ENCODE peak calls at places on chromosome 3, in nine cellular contexts. H is PC-9, I is mammary epithelial cell, R is fibroblast of lung, A is OCI-LY7, Z is mesenchymal stem cell, M is MM.1S, X is IMR-90, U is neural progenitor cell. F is an unnamed sample.

GRCh38 chr3:105585-105984 is 91.0 kb upstream of the CHL1 start:
- DNase-seq in H (no peak), I (no peak), R (no peak), A (no peak), Z (no peak), M (no peak), X (no peak), U (peak), F (no peak)

GRCh38 chr3:35946857-35947514 is 307.7 kb downstream of the ARPP21 start:
- DNase-seq in H (no peak), I (no peak), R (no peak), A (no peak), Z (no peak), M (no peak), X (no peak), U (no peak), F (no peak)

GRCh38 chr3:52380023-52380422 is 63.9 kb downstream of the DNAH1 start:
- DNase-seq in H (no peak), I (no peak), R (no peak), A (no peak), Z (no peak), M (no peak), X (no peak), U (no peak), F (no peak)

GRCh38 chr3:108131105-108131794 is 40.4 kb upstream of the CD47 start:
- DNase-seq in H (peak), I (peak), R (peak), A (no peak), Z (peak), M (no peak), X (peak), U (no peak), F (peak)

GRCh38 chr3:4721511-4721911 is 228.4 kb downstream of the ITPR1 start:
- DNase-seq in H (peak), I (peak), R (no peak), A (no peak), Z (peak), M (no peak), X (peak), U (no peak), F (peak)

GRCh38 chr3:29128004-29128403 is 152.9 kb upstream of the RBMS3 start:
- DNase-seq in H (no peak), I (no peak), R (no peak), A (no peak), Z (peak), M (no peak), X (peak), U (peak), F (no peak)

GRCh38 chr3:114650808-114651207 is 357.0 kb downstream of the TIGIT start:
- DNase-seq in H (no peak), I (peak), R (peak), A (no peak), Z (peak), M (no peak), X (peak), U (no peak), F (peak)

GRCh38 chr3:172658344-172659245 is 52.3 kb downstream of the NCEH1 start:
- DNase-seq in H (peak), I (peak), R (peak), A (no peak), Z (peak), M (no peak), X (peak), U (no peak), F (peak)

GRCh38 chr3:31189330-31189729 is 294.9 kb upstream of the GADL1 start:
- DNase-seq in H (no peak), I (no peak), R (no peak), A (no peak), Z (no peak), M (no peak), X (no peak), U (no peak), F (no peak)

GRCh38 chr3:49906004-49906860 is 2.6 kb upstream of the MST1R start:
- DNase-seq in H (peak), I (peak), R (peak), A (peak), Z (peak), M (no peak), X (peak), U (peak), F (peak)

GRCh38 chr3:16396202-16396601 is 117.3 kb downstream of the RFTN1 start:
- DNase-seq in H (no peak), I (no peak), R (no peak), A (no peak), Z (no peak), M (no peak), X (no peak), U (no peak), F (no peak)

GRCh38 chr3:170584585-170585007 is 1.3 kb downstream of the SLC7A14 start:
- DNase-seq in H (peak), I (peak), R (peak), A (peak), Z (peak), M (peak), X (peak), U (peak), F (peak)

GRCh38 chr3:167380004-167380689 is at the start of gene ZBBX:
- DNase-seq in H (peak), I (peak), R (peak), A (peak), Z (peak), M (peak), X (peak), U (peak), F (peak)

GRCh38 chr3:148006508-148006907 is 597.3 kb downstream of the ZIC1 start:
- DNase-seq in H (no peak), I (peak), R (peak), A (no peak), Z (peak), M (peak), X (peak), U (peak), F (peak)

GRCh38 chr3:14152233-14152962 is 26.0 kb downstream of the XPC start:
- DNase-seq in H (no peak), I (no peak), R (no peak), A (peak), Z (no peak), M (peak), X (no peak), U (peak), F (no peak)

GRCh38 chr3:101730839-101731238 is 6.4 kb downstream of the CEP97 start:
- DNase-seq in H (no peak), I (no peak), R (no peak), A (no peak), Z (no peak), M (no peak), X (no peak), U (no peak), F (no peak)

GRCh38 chr3:24802614-24803013 is 308.0 kb upstream of the THRB start:
- DNase-seq in H (no peak), I (no peak), R (no peak), A (no peak), Z (no peak), M (no peak), X (no peak), U (no peak), F (no peak)

GRCh38 chr3:127137113-127137512 is 55.8 kb upstream of the PRR23E start:
- DNase-seq in H (no peak), I (no peak), R (no peak), A (no peak), Z (no peak), M (no peak), X (no peak), U (no peak), F (no peak)

GRCh38 chr3:66618066-66618465 is 117.2 kb upstream of the LRIG1 start:
- DNase-seq in H (no peak), I (no peak), R (no peak), A (no peak), Z (no peak), M (no peak), X (peak), U (no peak), F (no peak)

GRCh38 chr3:54120657-54121403 is 1.5 kb upstream of the CACNA2D3 start:
- DNase-seq in H (no peak), I (peak), R (no peak), A (peak), Z (no peak), M (peak), X (no peak), U (peak), F (peak)

GRCh38 chr3:122350814-122351418 is 25.9 kb downstream of the CSTA start:
- DNase-seq in H (no peak), I (peak), R (peak), A (no peak), Z (peak), M (no peak), X (peak), U (no peak), F (peak)

GRCh38 chr3:129608936-129609590 is 2.6 kb upstream of the PLXND1 start:
- DNase-seq in H (no peak), I (no peak), R (no peak), A (no peak), Z (no peak), M (no peak), X (no peak), U (no peak), F (no peak)

GRCh38 chr3:129611812-129612349 is 5.4 kb upstream of the PLXND1 start:
- DNase-seq in H (peak), I (no peak), R (no peak), A (no peak), Z (peak), M (no peak), X (peak), U (peak), F (peak)

GRCh38 chr3:129609591-129610169 is 3.2 kb upstream of the PLXND1 start:
- DNase-seq in H (no peak), I (no peak), R (no peak), A (no peak), Z (no peak), M (no peak), X (peak), U (no peak), F (no peak)

GRCh38 chr3:129611446-129611800 is 4.9 kb upstream of the PLXND1 start:
- DNase-seq in H (no peak), I (no peak), R (no peak), A (no peak), Z (no peak), M (no peak), X (no peak), U (no peak), F (no peak)

GRCh38 chr3:129610276-129610675 is 3.8 kb upstream of the PLXND1 start:
- DNase-seq in H (no peak), I (no peak), R (no peak), A (no peak), Z (no peak), M (no peak), X (no peak), U (no peak), F (no peak)
- H2AFZ ChIP-seq in H (no peak), I (no peak), R (no peak), A (no peak), Z (no peak), M (no peak), X (peak), U (no peak), F (no peak)

GRCh38 chr3:76442374-76442915 is 597.5 kb upstream of the ROBO2 start:
- DNase-seq in H (no peak), I (no peak), R (no peak), A (no peak), Z (no peak), M (peak), X (peak), U (no peak), F (peak)
- H2AFZ ChIP-seq in H (no peak), I (no peak), R (no peak), A (no peak), Z (no peak), M (no peak), X (no peak), U (no peak), F (peak)

GRCh38 chr3:57597973-57598351 is 818 bp upstream of the ARF4 start:
- DNase-seq in H (no peak), I (no peak), R (no peak), A (no peak), Z (no peak), M (no peak), X (peak), U (no peak), F (peak)

GRCh38 chr3:57594576-57594975 is 2.6 kb downstream of the ARF4 start:
- DNase-seq in H (no peak), I (no peak), R (no peak), A (no peak), Z (peak), M (no peak), X (no peak), U (no peak), F (no peak)

GRCh38 chr3:57600195-57600594 is 3.1 kb upstream of the ARF4 start:
- DNase-seq in H (no peak), I (no peak), R (no peak), A (no peak), Z (no peak), M (no peak), X (no peak), U (no peak), F (no peak)

GRCh38 chr3:57596495-57597239 is 477 bp downstream of the ARF4 start:
- DNase-seq in H (peak), I (peak), R (peak), A (peak), Z (peak), M (peak), X (peak), U (peak), F (peak)

GRCh38 chr3:57597240-57597972 is at the start of gene ARF4:
- DNase-seq in H (peak), I (peak), R (peak), A (peak), Z (peak), M (peak), X (peak), U (peak), F (peak)
- H2AFZ ChIP-seq in H (peak), I (peak), R (peak), A (peak), Z (peak), M (peak), X (peak), U (peak), F (peak)

GRCh38 chr3:146747928-146748327 is 142.8 kb upstream of the PLSCR5 start:
- DNase-seq in H (no peak), I (peak), R (peak), A (no peak), Z (peak), M (no peak), X (peak), U (no peak), F (peak)
- H2AFZ ChIP-seq in H (no peak), I (peak), R (peak), A (no peak), Z (no peak), M (no peak), X (peak), U (peak), F (peak)

GRCh38 chr3:160697628-160698382 is 20.8 kb downstream of the ARL14 start:
- DNase-seq in H (no peak), I (no peak), R (peak), A (no peak), Z (peak), M (no peak), X (peak), U (no peak), F (peak)
- H2AFZ ChIP-seq in H (peak), I (no peak), R (no peak), A (no peak), Z (no peak), M (peak), X (peak), U (no peak), F (no peak)

GRCh38 chr3:89300519-89300918 is 193.1 kb downstream of the EPHA3 start:
- DNase-seq in H (no peak), I (peak), R (no peak), A (no peak), Z (no peak), M (no peak), X (no peak), U (no peak), F (peak)
- H2AFZ ChIP-seq in H (no peak), I (no peak), R (no peak), A (no peak), Z (no peak), M (no peak), X (no peak), U (no peak), F (peak)

GRCh38 chr3:20669675-20670074 is 483.7 kb upstream of the SGO1 start:
- DNase-seq in H (no peak), I (no peak), R (no peak), A (no peak), Z (no peak), M (no peak), X (no peak), U (no peak), F (no peak)

GRCh38 chr3:20673866-20674265 is 487.9 kb upstream of the SGO1 start:
- DNase-seq in H (no peak), I (no peak), R (no peak), A (no peak), Z (no peak), M (no peak), X (no peak), U (no peak), F (no peak)

GRCh38 chr3:20666091-20666490 is 480.1 kb upstream of the SGO1 start:
- DNase-seq in H (no peak), I (no peak), R (no peak), A (no peak), Z (no peak), M (no peak), X (no peak), U (no peak), F (no peak)

GRCh38 chr3:20669184-20669583 is 483.2 kb upstream of the SGO1 start:
- DNase-seq in H (no peak), I (no peak), R (no peak), A (no peak), Z (no peak), M (no peak), X (no peak), U (no peak), F (peak)

GRCh38 chr3:20668411-20668810 is 482.4 kb upstream of the SGO1 start:
- DNase-seq in H (no peak), I (no peak), R (peak), A (peak), Z (peak), M (no peak), X (no peak), U (peak), F (no peak)
- H2AFZ ChIP-seq in H (no peak), I (no peak), R (no peak), A (no peak), Z (no peak), M (no peak), X (no peak), U (peak), F (no peak)

GRCh38 chr3:23648965-23649328 is 156.8 kb upstream of the UBE2E1 start:
- DNase-seq in H (no peak), I (peak), R (no peak), A (no peak), Z (no peak), M (no peak), X (peak), U (no peak), F (no peak)
- H2AFZ ChIP-seq in H (no peak), I (no peak), R (no peak), A (peak), Z (no peak), M (no peak), X (peak), U (no peak), F (peak)

GRCh38 chr3:46883252-46884185 is 6.0 kb downstream of the PTH1R start:
- DNase-seq in H (no peak), I (no peak), R (peak), A (no peak), Z (peak), M (peak), X (no peak), U (peak), F (peak)

GRCh38 chr3:46880884-46881818 is 3.6 kb downstream of the PTH1R start:
- DNase-seq in H (no peak), I (no peak), R (no peak), A (no peak), Z (no peak), M (no peak), X (no peak), U (peak), F (no peak)

GRCh38 chr3:46881819-46882376 is 4.4 kb downstream of the PTH1R start:
- DNase-seq in H (no peak), I (no peak), R (peak), A (no peak), Z (peak), M (no peak), X (no peak), U (peak), F (peak)

GRCh38 chr3:46884427-46884826 is 6.9 kb downstream of the PTH1R start:
- DNase-seq in H (no peak), I (no peak), R (no peak), A (no peak), Z (no peak), M (no peak), X (no peak), U (no peak), F (no peak)

GRCh38 chr3:46882377-46883015 is 5.0 kb downstream of the PTH1R start:
- DNase-seq in H (no peak), I (no peak), R (peak), A (no peak), Z (peak), M (no peak), X (no peak), U (peak), F (peak)
- H2AFZ ChIP-seq in H (no peak), I (peak), R (peak), A (no peak), Z (no peak), M (no peak), X (peak), U (peak), F (peak)

F was measured in GM23248.